ENCODE peak calls at places on chromosomes 12 and 14, in six cellular contexts. O is Peyer's patch, R is M059J, C is osteoblast, I is gastrocnemius medialis, H is NCI-H1694. M is an unnamed sample.

GRCh38 chr12:5768171-5768879 is 176.7 kb downstream of the ANO2 start:
- DNase-seq in O (no peak), R (no peak), C (no peak), I (no peak), H (no peak), M (no peak)

GRCh38 chr12:26121323-26121740 is 3.5 kb downstream of the BHLHE41 start:
- DNase-seq in O (no peak), R (no peak), C (no peak), I (no peak), H (no peak), M (no peak)

GRCh38 chr14:31241450-31242114 is 34.0 kb upstream of the HECTD1 start:
- DNase-seq in O (no peak), R (peak), C (no peak), I (no peak), H (no peak), M (no peak)

GRCh38 chr12:106219043-106219442 is 28.8 kb downstream of the CKAP4 start:
- DNase-seq in O (no peak), R (no peak), C (no peak), I (no peak), H (no peak), M (no peak)

GRCh38 chr14:63664143-63664460 is 22.4 kb upstream of the WDR89 start:
- DNase-seq in O (no peak), R (no peak), C (no peak), I (no peak), H (no peak), M (no peak)

GRCh38 chr14:24861083-24861630 is 188.8 kb downstream of the STXBP6 start:
- DNase-seq in O (no peak), R (peak), C (no peak), I (no peak), H (no peak), M (no peak)

GRCh38 chr14:102370305-102370809 is 7.6 kb downstream of the TECPR2 start:
- DNase-seq in O (no peak), R (no peak), C (no peak), I (no peak), H (no peak), M (no peak)

GRCh38 chr14:55731881-55732498 is 152.0 kb downstream of the KTN1 start:
- DNase-seq in O (peak), R (peak), C (no peak), I (no peak), H (peak), M (no peak)

GRCh38 chr14:104536942-104537612 is 42.5 kb upstream of the C14orf180 start:
- DNase-seq in O (no peak), R (peak), C (no peak), I (no peak), H (no peak), M (no peak)